ENCODE peak calls at places on chromosome 12, in seven cellular contexts. O is AG09309, L is left ventricle myocardium inferior, J is stomach, S is BJ, Z is pancreas, F is GM12864. T is an unnamed sample.

GRCh38 chr12:47817272-47818006 is 2.3 kb downstream of the HDAC7 start:
- DNase-seq in O (no peak), L (no peak), J (no peak), S (no peak), Z (no peak), F (no peak), T (no peak)

GRCh38 chr12:124293286-124294003 is 1.4 kb upstream of the RFLNA start:
- DNase-seq in O (no peak), L (no peak), J (no peak), S (no peak), Z (no peak), F (no peak), T (no peak)

GRCh38 chr12:103947871-103948555 is 17.7 kb upstream of the TDG start:
- DNase-seq in O (no peak), L (no peak), J (no peak), S (no peak), Z (no peak), F (no peak), T (peak)

GRCh38 chr12:113418213-113418879 is 3.8 kb upstream of the SDSL start:
- DNase-seq in O (no peak), L (no peak), J (no peak), S (no peak), Z (no peak), F (no peak), T (no peak)

GRCh38 chr12:124422142-124422569 is 127.3 kb downstream of the RFLNA start:
- DNase-seq in O (no peak), L (no peak), J (peak), S (no peak), Z (no peak), F (no peak), T (no peak)

GRCh38 chr12:53058674-53059433 is 9.0 kb downstream of the TNS2 start:
- DNase-seq in O (no peak), L (no peak), J (no peak), S (no peak), Z (peak), F (no peak), T (no peak)

GRCh38 chr12:4806439-4807115 is 86.4 kb downstream of the GALNT8 start:
- DNase-seq in O (no peak), L (no peak), J (no peak), S (no peak), Z (no peak), F (no peak), T (no peak)

GRCh38 chr12:89856431-89856830 is 147.8 kb upstream of the ATP2B1 start:
- DNase-seq in O (peak), L (no peak), J (no peak), S (peak), Z (no peak), F (peak), T (peak)

GRCh38 chr12:4270016-4270669 is 3.4 kb upstream of the CCND2 start:
- DNase-seq in O (no peak), L (no peak), J (no peak), S (no peak), Z (no peak), F (no peak), T (no peak)

GRCh38 chr12:104049278-104050257 is at the start of gene GLT8D2:
- DNase-seq in O (peak), L (peak), J (peak), S (peak), Z (peak), F (no peak), T (peak)

GRCh38 chr12:114547636-114548035 is 136.3 kb downstream of the TBX3 start:
- DNase-seq in O (no peak), L (no peak), J (no peak), S (no peak), Z (no peak), F (no peak), T (no peak)

GRCh38 chr12:70960484-70960883 is 39.9 kb upstream of the PTPRR start:
- DNase-seq in O (no peak), L (no peak), J (no peak), S (no peak), Z (no peak), F (no peak), T (no peak)

GRCh38 chr12:105409286-105409685 is 78.8 kb downstream of the C12orf75 start:
- DNase-seq in O (no peak), L (no peak), J (no peak), S (no peak), Z (no peak), F (no peak), T (no peak)

GRCh38 chr12:122687091-122687490 is 16.1 kb downstream of the HCAR2 start:
- DNase-seq in O (no peak), L (no peak), J (peak), S (no peak), Z (no peak), F (no peak), T (peak)

GRCh38 chr12:125140239-125140917 is 75.1 kb downstream of the AACS start:
- DNase-seq in O (no peak), L (no peak), J (no peak), S (no peak), Z (peak), F (no peak), T (no peak)

GRCh38 chr12:116067892-116068291 is 209.6 kb downstream of the MED13L start:
- DNase-seq in O (no peak), L (no peak), J (no peak), S (no peak), Z (no peak), F (no peak), T (no peak)

GRCh38 chr12:20505056-20505455 is 136.7 kb downstream of the PDE3A start:
- DNase-seq in O (no peak), L (no peak), J (no peak), S (no peak), Z (no peak), F (no peak), T (no peak)

GRCh38 chr12:43551971-43552559 is at the start of gene ADAMTS20:
- DNase-seq in O (no peak), L (no peak), J (no peak), S (no peak), Z (no peak), F (no peak), T (peak)

GRCh38 chr12:104495786-104496185 is 39.0 kb downstream of the CHST11 start:
- DNase-seq in O (no peak), L (no peak), J (no peak), S (no peak), Z (no peak), F (no peak), T (no peak)

GRCh38 chr12:55743131-55743921 is 404 bp downstream of the GDF11 start:
- DNase-seq in O (no peak), L (peak), J (peak), S (no peak), Z (peak), F (no peak), T (peak)

GRCh38 chr12:75599061-75599460 is 87.7 kb upstream of the KRR1 start:
- DNase-seq in O (no peak), L (no peak), J (no peak), S (no peak), Z (no peak), F (no peak), T (no peak)

GRCh38 chr12:221736-222135 is 7.8 kb upstream of the SLC6A12 start:
- DNase-seq in O (no peak), L (no peak), J (no peak), S (no peak), Z (no peak), F (no peak), T (no peak)

GRCh38 chr12:218221-218620 is 4.3 kb upstream of the SLC6A12 start:
- DNase-seq in O (no peak), L (no peak), J (no peak), S (no peak), Z (peak), F (no peak), T (no peak)

GRCh38 chr12:220946-221550 is 7.1 kb upstream of the SLC6A12 start:
- DNase-seq in O (no peak), L (no peak), J (no peak), S (no peak), Z (peak), F (no peak), T (no peak)

GRCh38 chr12:219891-220352 is 6.0 kb upstream of the SLC6A12 start:
- DNase-seq in O (no peak), L (peak), J (peak), S (no peak), Z (peak), F (peak), T (peak)

GRCh38 chr12:218728-219590 is 5.0 kb upstream of the SLC6A12 start:
- DNase-seq in O (no peak), L (no peak), J (no peak), S (no peak), Z (no peak), F (no peak), T (no peak)
- H3K4me3 ChIP-seq in O (no peak), L (no peak), J (no peak), S (no peak), Z (no peak), F (no peak), T (no peak)

GRCh38 chr12:59425798-59426197 is 170.0 kb upstream of the SLC16A7 start:
- DNase-seq in O (peak), L (no peak), J (no peak), S (no peak), Z (no peak), F (no peak), T (no peak)

GRCh38 chr12:59432057-59432456 is 163.8 kb upstream of the SLC16A7 start:
- DNase-seq in O (no peak), L (no peak), J (no peak), S (no peak), Z (no peak), F (no peak), T (no peak)

GRCh38 chr12:59429766-59430165 is 166.1 kb upstream of the SLC16A7 start:
- DNase-seq in O (no peak), L (no peak), J (no peak), S (no peak), Z (no peak), F (no peak), T (peak)

GRCh38 chr12:59431266-59431665 is 164.6 kb upstream of the SLC16A7 start:
- DNase-seq in O (no peak), L (no peak), J (no peak), S (no peak), Z (no peak), F (no peak), T (peak)
- TF ChIP-seq CTCF in O (peak), L (peak), J (no peak), S (peak), Z (no peak), F (no peak), T (peak)

DNA sequence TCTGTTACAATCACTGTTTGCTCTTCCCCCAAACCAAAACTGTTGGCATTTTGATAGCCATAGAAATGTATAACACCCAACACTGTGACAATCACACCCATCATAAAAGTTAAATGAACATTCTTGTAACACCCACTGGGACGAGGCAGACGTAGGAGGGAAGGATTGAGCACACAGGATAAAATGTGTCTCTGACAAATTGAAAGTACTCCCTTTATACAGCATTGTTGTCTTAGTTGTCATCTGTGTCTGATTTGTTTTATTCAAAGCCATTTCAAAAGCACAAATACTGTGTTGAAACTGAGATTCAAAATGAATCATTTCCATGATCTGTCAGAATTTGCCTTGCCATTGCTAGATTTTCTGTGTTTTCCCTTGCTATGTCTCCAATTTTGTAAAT is 436.3 kb downstream of the TMTC2 start:
- DNase-seq in O (no peak), L (no peak), J (no peak), S (no peak), Z (no peak), F (no peak), T (no peak)
- H3K4me3 ChIP-seq in O (peak), L (peak), J (no peak), S (no peak), Z (no peak), F (no peak), T (no peak)

DNA sequence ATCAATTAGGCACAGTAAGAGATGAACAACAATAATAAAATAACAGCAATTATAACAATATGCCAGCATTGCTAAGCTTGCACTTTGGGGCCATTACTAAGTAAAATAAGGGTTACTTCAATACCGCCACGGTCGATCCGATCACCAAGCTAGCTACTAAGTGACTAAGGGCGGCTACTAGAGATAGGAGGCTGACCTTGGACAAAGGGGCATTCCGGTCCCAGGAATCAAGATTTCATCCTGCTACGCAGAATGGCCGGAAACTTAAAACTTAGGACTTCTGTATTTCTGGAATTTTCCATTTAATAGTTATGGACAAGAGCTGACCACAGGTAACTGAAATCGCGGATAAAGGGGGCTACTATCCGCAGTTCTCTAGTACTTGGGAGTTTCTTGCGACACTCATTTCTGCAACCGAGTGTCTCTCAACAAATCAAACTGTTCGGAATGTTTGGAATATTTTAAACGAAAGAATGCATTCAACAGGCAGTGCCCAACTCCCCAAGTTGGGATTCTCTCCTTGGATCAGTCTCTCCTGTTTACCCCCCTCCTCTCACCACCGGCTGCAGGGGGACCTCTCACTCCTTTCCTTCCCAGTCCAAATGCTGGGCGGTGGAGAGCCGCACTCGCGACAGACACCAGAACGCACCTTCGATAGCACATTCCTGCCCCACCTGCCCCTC is 648 bp downstream of the HEBP1 start:
- DNase-seq in O (no peak), L (no peak), J (no peak), S (no peak), Z (no peak), F (no peak), T (no peak)
- TF ChIP-seq CTCF in O (peak), L (no peak), J (no peak), S (peak), Z (no peak), F (no peak), T (no peak)

DNA sequence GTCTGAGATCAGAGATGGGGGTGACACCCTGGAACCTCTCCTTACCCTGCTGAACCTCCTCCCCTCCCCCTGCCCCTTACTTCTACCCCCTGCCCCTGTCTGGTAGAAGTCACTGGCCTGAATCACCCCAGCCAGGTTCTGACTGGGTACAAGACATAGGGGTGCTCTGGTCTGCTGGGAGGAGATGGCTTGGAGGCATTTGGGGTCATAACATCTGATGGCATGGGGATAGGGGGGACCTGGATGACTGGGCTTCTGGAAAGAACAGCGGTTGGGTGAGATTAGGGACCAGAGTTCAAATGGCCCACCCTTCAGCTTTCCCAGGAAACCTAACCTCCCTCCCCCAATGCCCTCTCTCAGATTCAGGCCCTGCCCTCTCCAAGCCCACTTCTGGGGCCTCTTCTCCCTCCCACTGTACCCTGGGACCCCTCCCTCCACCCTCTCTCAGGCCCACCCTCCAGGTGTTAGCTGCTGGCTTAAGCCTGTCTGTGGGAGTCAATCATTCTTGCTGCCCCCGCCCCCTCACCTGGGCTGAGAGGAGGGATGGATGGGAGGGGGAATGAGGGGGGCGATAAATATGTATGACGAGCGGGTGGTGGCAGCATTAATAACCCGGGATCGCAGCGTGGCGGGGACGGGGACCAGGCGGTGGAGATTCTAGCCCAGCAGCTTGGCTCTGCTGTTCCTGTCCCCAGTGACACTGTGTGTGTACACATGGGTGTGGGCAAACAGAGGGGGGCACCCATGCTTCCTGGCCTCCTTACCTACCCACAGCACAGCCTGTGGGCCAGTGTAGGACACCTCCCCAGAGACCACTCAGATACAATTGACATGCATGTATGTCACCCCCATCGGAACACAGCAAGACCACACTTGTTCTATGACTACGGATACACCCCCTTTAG is 5.9 kb downstream of the NXPH4 start:
- DNase-seq in O (no peak), L (no peak), J (no peak), S (no peak), Z (no peak), F (no peak), T (no peak)
- H3K4me3 ChIP-seq in O (no peak), L (no peak), J (no peak), S (no peak), Z (no peak), F (no peak), T (no peak)

DNA sequence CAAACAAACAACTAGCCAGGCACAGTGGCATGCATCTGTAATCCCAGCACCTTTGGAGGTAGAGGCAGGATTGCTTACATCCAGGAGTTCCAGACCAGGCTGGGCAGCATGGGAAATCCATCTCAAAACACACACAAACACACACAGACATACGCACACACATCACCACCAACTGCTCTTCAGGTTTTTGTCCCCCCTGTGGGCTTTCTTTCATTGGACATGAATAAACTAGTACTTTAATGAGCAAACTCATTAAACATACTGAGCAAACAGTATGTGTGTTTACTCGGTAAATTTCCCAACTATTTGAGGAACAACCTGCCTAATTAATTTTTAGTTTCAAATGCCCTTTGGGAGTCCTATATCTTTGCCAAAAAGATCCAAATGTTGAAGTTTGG is 10.1 kb upstream of the RASSF3 start:
- DNase-seq in O (no peak), L (no peak), J (no peak), S (no peak), Z (no peak), F (no peak), T (no peak)
- TF ChIP-seq CTCF in O (no peak), L (no peak), J (no peak), S (no peak), Z (no peak), F (no peak), T (no peak)

GRCh38 chr12:99983721-99984258 is 946 bp downstream of the ANKS1B start:
- DNase-seq in O (no peak), L (no peak), J (no peak), S (no peak), Z (no peak), F (no peak), T (peak)
- H3K4me3 ChIP-seq in O (no peak), L (peak), J (peak), S (no peak), Z (peak), F (no peak), T (no peak)

GRCh38 chr12:7907009-7907408 is 29.0 kb downstream of the SLC2A3 start:
- DNase-seq in O (peak), L (no peak), J (peak), S (no peak), Z (no peak), F (no peak), T (peak)
- TF ChIP-seq CTCF in O (peak), L (peak), J (peak), S (peak), Z (peak), F (no peak), T (peak)

T was measured in choroid plexus epithelial cell.